ENCODE peak calls at places on chromosomes 1 and 21, in five cellular contexts. O is GM12878, M is SK-N-SH, T is K562, Q is HepG2. Y is an unnamed sample.

GRCh38 chr21:26587621-26588260 is 14.7 kb upstream of the CYYR1 start:
- DNase-seq in Q (no peak), O (no peak), M (peak), T (no peak), Y (peak)

GRCh38 chr1:220701974-220702373 is 11.8 kb downstream of the C1orf115 start:
- DNase-seq in M (no peak), Q (no peak), O (no peak), T (no peak), Y (no peak)

GRCh38 chr1:119544165-119544762 is 37.3 kb downstream of the HSD3B1 start:
- DNase-seq in O (no peak), M (peak), Q (no peak), T (peak), Y (no peak)

GRCh38 chr1:115531806-115532359 is 109.9 kb upstream of the VANGL1 start:
- DNase-seq in O (no peak), M (no peak), T (no peak), Q (no peak), Y (no peak)

GRCh38 chr1:221716713-221717490 is 25.0 kb downstream of the DUSP10 start:
- DNase-seq in O (no peak), T (peak), M (peak), Q (peak), Y (no peak)

GRCh38 chr1:206107168-206107544 is 10.0 kb downstream of the AVPR1B start:
- DNase-seq in Q (no peak), O (no peak), M (no peak), T (no peak), Y (no peak)

GRCh38 chr1:97200627-97201026 is 479.0 kb downstream of the PTBP2 start:
- DNase-seq in O (no peak), M (peak), T (no peak), Q (no peak), Y (no peak)

GRCh38 chr1:2471587-2472001 is 4.5 kb upstream of the PLCH2 start:
- DNase-seq in M (no peak), O (no peak), T (no peak), Q (no peak), Y (no peak)

GRCh38 chr1:116910379-116911165 is 856 bp downstream of the PTGFRN start:
- DNase-seq in Q (peak), T (peak), O (no peak), M (peak), Y (no peak)

GRCh38 chr1:21579788-21580187 is 70.6 kb downstream of the ALPL start:
- DNase-seq in T (no peak), Q (peak), M (no peak), O (no peak), Y (peak)

GRCh38 chr21:39218082-39218409 is 34.8 kb upstream of the PSMG1 start:
- DNase-seq in O (no peak), T (no peak), M (no peak), Q (no peak), Y (no peak)

GRCh38 chr1:69029649-69030048 is 532.8 kb upstream of the DEPDC1 start:
- DNase-seq in T (no peak), O (no peak), M (no peak), Q (no peak), Y (no peak)

GRCh38 chr1:12617511-12617900 is 504 bp downstream of the DHRS3 start:
- DNase-seq in M (no peak), O (no peak), Q (peak), T (no peak), Y (no peak)

GRCh38 chr1:13469343-13469742 is 44.5 kb downstream of the LRRC38 start:
- DNase-seq in Q (peak), O (no peak), M (no peak), T (peak), Y (no peak)

GRCh38 chr1:209106237-209106741 is 477.2 kb upstream of the CAMK1G start:
- DNase-seq in Q (no peak), M (peak), O (no peak), T (no peak), Y (peak)

GRCh38 chr1:155873860-155874259 is 14.5 kb downstream of the SYT11 start:
- DNase-seq in M (no peak), Q (no peak), T (no peak), O (no peak), Y (peak)

GRCh38 chr1:60133848-60134247 is 60.3 kb upstream of the C1orf87 start:
- DNase-seq in T (no peak), Q (no peak), O (no peak), M (no peak), Y (peak)

GRCh38 chr21:30129246-30129645 is 37.4 kb downstream of the CLDN17 start:
- DNase-seq in O (no peak), T (no peak), M (no peak), Q (no peak), Y (no peak)

GRCh38 chr1:241611063-241611462 is 29.1 kb downstream of the CHML start:
- DNase-seq in O (no peak), T (peak), Q (peak), M (peak), Y (peak)

GRCh38 chr1:92839442-92839841 is 7.6 kb downstream of the RPL5 start:
- DNase-seq in O (no peak), T (no peak), M (no peak), Q (no peak), Y (no peak)

GRCh38 chr1:66450043-66450514 is 83.9 kb upstream of the SGIP1 start:
- DNase-seq in M (peak), T (no peak), Q (no peak), O (no peak), Y (no peak)

GRCh38 chr1:66446261-66447001 is 87.5 kb upstream of the SGIP1 start:
- DNase-seq in O (peak), T (peak), Q (peak), M (peak), Y (peak)

GRCh38 chr1:66443793-66444192 is 90.2 kb upstream of the SGIP1 start:
- DNase-seq in T (no peak), Q (no peak), M (no peak), O (no peak), Y (peak)

GRCh38 chr1:66444438-66445265 is 89.3 kb upstream of the SGIP1 start:
- DNase-seq in O (no peak), Q (no peak), M (no peak), T (no peak), Y (no peak)

GRCh38 chr1:66445492-66446181 is 88.3 kb upstream of the SGIP1 start:
- DNase-seq in Q (no peak), T (no peak), O (peak), M (no peak), Y (no peak)
- TF ChIP-seq MXI1 in Q (no peak), T (no peak), O (no peak), M (no peak), Y (no peak)

GRCh38 chr1:29754608-29755375 is 518.5 kb downstream of the PTPRU start:
- DNase-seq in O (no peak), T (no peak), Q (no peak), M (no peak), Y (no peak)
- TF ChIP-seq MXI1 in O (no peak), T (no peak), Q (no peak), M (no peak), Y (no peak)

GRCh38 chr1:79043506-79043905 is 37.0 kb upstream of the ADGRL4 start:
- DNase-seq in O (no peak), M (no peak), T (no peak), Q (no peak), Y (peak)
- TF ChIP-seq MXI1 in O (no peak), M (no peak), T (no peak), Q (no peak), Y (no peak)

GRCh38 chr1:37476460-37477197 is 2.2 kb downstream of the ZC3H12A start:
- DNase-seq in T (no peak), O (no peak), M (no peak), Q (peak), Y (peak)
- TF ChIP-seq MXI1 in T (no peak), O (no peak), M (no peak), Q (no peak), Y (no peak)

GRCh38 chr1:231508941-231509340 is 19.5 kb upstream of the TSNAX start:
- DNase-seq in Q (no peak), T (no peak), M (no peak), O (no peak), Y (no peak)

GRCh38 chr1:231512147-231512698 is 16.2 kb upstream of the TSNAX start:
- DNase-seq in T (no peak), Q (peak), M (no peak), O (peak), Y (peak)

GRCh38 chr1:231507476-231508355 is 20.8 kb upstream of the TSNAX start:
- DNase-seq in T (no peak), M (no peak), O (no peak), Q (peak), Y (no peak)

GRCh38 chr1:231508497-231508896 is 20.0 kb upstream of the TSNAX start:
- DNase-seq in M (no peak), T (no peak), O (no peak), Q (no peak), Y (peak)
- TF ChIP-seq MXI1 in M (no peak), T (no peak), O (no peak), Q (no peak), Y (no peak)

GRCh38 chr1:199081739-199082138 is 442.9 kb downstream of the PTPRC start:
- DNase-seq in O (peak), Q (no peak), T (no peak), M (no peak), Y (no peak)

GRCh38 chr1:199082778-199083389 is 444.0 kb downstream of the PTPRC start:
- DNase-seq in O (no peak), T (no peak), M (no peak), Q (no peak), Y (no peak)

GRCh38 chr1:199085903-199086302 is 447.1 kb downstream of the PTPRC start:
- DNase-seq in M (no peak), Q (no peak), T (no peak), O (no peak), Y (no peak)

GRCh38 chr1:199084293-199084692 is 445.5 kb downstream of the PTPRC start:
- DNase-seq in M (no peak), O (no peak), T (no peak), Q (no peak), Y (peak)

GRCh38 chr1:199083680-199084079 is 444.8 kb downstream of the PTPRC start:
- DNase-seq in Q (no peak), T (no peak), M (peak), O (no peak), Y (peak)
- TF ChIP-seq MXI1 in Q (no peak), T (no peak), M (no peak), O (no peak), Y (no peak)

DNA sequence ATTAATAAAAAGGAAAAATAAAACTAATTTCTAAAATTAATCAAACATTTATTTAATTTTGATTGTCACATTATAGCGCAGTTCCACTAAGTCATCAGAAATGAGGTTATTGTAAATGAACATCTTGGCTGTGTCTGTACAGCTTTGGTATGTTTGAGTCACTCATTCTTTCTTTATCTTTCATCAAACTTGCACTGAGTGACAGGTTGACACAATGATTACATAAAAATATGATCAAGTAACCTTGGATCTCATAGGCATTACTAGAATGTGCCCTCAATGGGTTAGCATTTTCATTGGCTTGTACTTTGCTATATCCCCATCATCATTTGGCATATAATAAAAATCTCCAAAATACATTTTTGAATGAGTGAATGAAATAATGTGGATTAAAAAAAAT is 1353.2 kb upstream of the ADGRL2 start:
- DNase-seq in Q (no peak), T (no peak), O (no peak), M (no peak), Y (no peak)
- TF ChIP-seq MXI1 in Q (no peak), T (no peak), O (no peak), M (no peak), Y (no peak)